ENCODE peak calls at places on chromosomes 3 and 15, in ten cellular contexts. C is neural progenitor cell, Q is GM12865, X is tibial artery, G is AG10803, P is epithelial cell of esophagus, Y is uterus, O is GM23338, E is colonic mucosa, Z is HL-60. B is an unnamed sample.

GRCh38 chr15:48887144-48887543 is 9.2 kb downstream of the EID1 start:
- DNase-seq in P (peak; percentile 62), E (no peak), Y (no peak), C (no peak), O (no peak), X (no peak), G (no peak), Q (no peak), Z (no peak), B (no peak)

GRCh38 chr15:48563944-48564343 is 81.6 kb downstream of the FBN1 start:
- DNase-seq in G (no peak), E (no peak), Y (no peak), O (no peak), X (no peak), C (no peak), P (no peak), Q (no peak), Z (no peak), B (no peak)

GRCh38 chr3:185744997-185745843 is 79.6 kb downstream of the IGF2BP2 start:
- DNase-seq in O (no peak), Y (no peak), P (peak; percentile 97), Z (no peak), X (no peak), G (peak; percentile 92), E (peak; percentile 59), Q (peak; percentile 70), C (no peak), B (peak; percentile 91)

GRCh38 chr3:42476225-42477160 is 25.9 kb upstream of the VIPR1 start:
- DNase-seq in X (peak; percentile 79), Q (no peak), Y (no peak), C (no peak), P (peak; percentile 94), O (no peak), G (no peak), E (peak; percentile 54), Z (no peak), B (peak; percentile 39)

GRCh38 chr3:165895919-165896318 is 58.7 kb upstream of the BCHE start:
- DNase-seq in Q (peak; percentile 24), X (no peak), O (peak; percentile 97), C (peak; percentile 90), G (no peak), E (no peak), Y (no peak), Z (no peak), P (peak; percentile 34), B (peak; percentile 2)

GRCh38 chr3:107216711-107217110 is 160.5 kb upstream of the CCDC54 start:
- DNase-seq in P (peak; percentile 74), E (no peak), O (no peak), C (no peak), G (peak; percentile 90), Z (no peak), X (no peak), Q (no peak), Y (no peak), B (peak; percentile 99)

GRCh38 chr15:63157891-63158431 is 684 bp upstream of the RPS27L start:
- DNase-seq in P (peak; percentile 52), Q (peak; percentile 69), X (peak; percentile 74), G (peak; percentile 83), C (peak; percentile 75), Y (peak; percentile 60), Z (no peak), O (peak; percentile 84), E (peak; percentile 69), B (peak; percentile 85)

GRCh38 chr3:112499328-112499727 is at the start of gene BTLA:
- DNase-seq in O (no peak), Q (peak; percentile 86), G (no peak), E (no peak), Y (no peak), P (no peak), X (no peak), Z (no peak), C (no peak), B (no peak)

GRCh38 chr3:190017575-190018288 is 103.0 kb downstream of the P3H2 start:
- DNase-seq in Z (no peak), E (peak; percentile 48), G (peak; percentile 81), C (peak; percentile 36), X (no peak), Q (peak; percentile 48), P (peak; percentile 79), Y (no peak), O (peak; percentile 38), B (peak; percentile 85)

GRCh38 chr3:48409291-48410201 is 20.3 kb downstream of the PLXNB1 start:
- DNase-seq in X (peak; percentile 64), P (no peak), G (no peak), Q (no peak), Y (peak; percentile 8), Z (no peak), E (peak; percentile 12), C (no peak), O (no peak), B (no peak)

GRCh38 chr3:62332771-62333381 is 40.5 kb downstream of the FEZF2 start:
- DNase-seq in P (peak; percentile 26), Y (no peak), Z (no peak), C (peak; percentile 49), Q (peak; percentile 14), X (no peak), G (peak; percentile 26), O (peak; percentile 57), E (no peak), B (peak; percentile 43)

GRCh38 chr3:181703701-181704420 is 7.9 kb upstream of the SOX2 start:
- DNase-seq in O (peak; percentile 76), X (no peak), Z (no peak), Q (no peak), P (no peak), E (no peak), G (no peak), C (peak; percentile 16), Y (no peak), B (no peak)

GRCh38 chr3:14234197-14235002 is 55.8 kb downstream of the LSM3 start:
- DNase-seq in P (peak; percentile 95), X (no peak), G (no peak), E (peak; percentile 82), C (no peak), Z (no peak), Q (no peak), Y (no peak), O (no peak), B (no peak)

GRCh38 chr3:15269091-15269989 is 63.0 kb downstream of the SH3BP5 start:
- DNase-seq in Y (peak; percentile 95), Z (peak; percentile 89), O (no peak), C (no peak), Q (peak; percentile 94), P (peak; percentile 99), G (peak; percentile 90), X (peak; percentile 93), E (peak; percentile 64), B (peak; percentile 96)

GRCh38 chr3:159059395-159059794 is 257.5 kb downstream of the MFSD1 start:
- DNase-seq in Y (no peak), Z (no peak), E (no peak), O (no peak), C (no peak), Q (no peak), P (no peak), G (no peak), X (no peak), B (no peak)

GRCh38 chr3:29370451-29371420 is 89.9 kb downstream of the RBMS3 start:
- DNase-seq in C (no peak), Q (no peak), G (peak; percentile 48), O (no peak), P (peak; percentile 52), E (no peak), Y (no peak), X (no peak), Z (no peak), B (no peak)
- H3K4me3 ChIP-seq in C (no peak overlapping the region), Q (no peak overlapping the region), G (no peak overlapping the region), O (no peak overlapping the region), P (no peak overlapping the region), E (no peak overlapping the region), Y (no peak overlapping the region), X (no peak overlapping the region), Z (no peak overlapping the region), B (no peak overlapping the region)

DNA sequence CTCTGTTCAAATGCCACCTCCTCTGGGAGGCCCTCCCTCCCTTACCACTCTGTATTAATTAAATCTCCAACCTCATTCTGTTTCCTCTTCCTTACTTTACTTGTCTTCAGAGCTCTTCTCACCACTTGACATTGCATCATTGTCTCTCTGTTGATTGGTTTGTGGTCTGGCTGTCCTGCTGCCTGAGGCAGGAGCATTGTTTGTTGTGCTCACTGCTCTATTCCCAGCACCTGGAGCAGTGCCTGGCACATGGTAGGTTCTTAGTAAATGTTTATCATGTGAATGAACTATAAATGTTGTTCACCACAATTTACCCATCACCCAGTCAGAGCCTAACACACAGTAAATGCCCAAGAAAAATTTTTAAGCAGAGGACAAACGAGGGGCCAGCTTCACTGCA is 6.7 kb upstream of the BFSP2 start:
- DNase-seq in Q (no peak), P (peak; percentile 46), Y (no peak), X (no peak), Z (no peak), E (no peak), G (no peak), O (no peak), C (no peak), B (no peak)
- TF ChIP-seq CTCF in Q (no peak), P (no peak), Y (no peak), X (no peak), Z (no peak), E (no peak), G (no peak), O (no peak), C (no peak), B (no peak)

DNA sequence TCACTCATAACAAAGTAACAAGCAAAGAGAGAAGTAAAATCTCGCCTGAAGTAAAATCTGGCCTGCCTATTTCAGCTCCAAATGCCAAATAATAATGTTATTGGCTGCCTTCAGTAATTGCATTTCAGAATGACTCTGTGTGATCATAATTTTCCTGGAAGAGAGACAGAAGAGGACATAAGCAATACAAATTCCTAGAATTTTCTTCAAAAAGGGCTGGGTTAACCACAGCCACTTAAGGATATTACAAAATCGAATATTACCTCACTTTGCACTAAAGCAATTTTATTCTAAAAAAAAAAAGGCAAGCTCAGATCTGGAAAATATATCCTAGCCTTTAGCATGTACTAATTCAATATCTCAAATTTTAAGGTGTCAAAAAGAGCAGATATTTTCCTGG is 116.4 kb downstream of the STAC start:
- DNase-seq in Q (no peak), C (no peak), Y (no peak), O (no peak), E (no peak), Z (peak; percentile 32), P (peak; percentile 21), X (no peak), G (peak; percentile 95), B (peak; percentile 68)
- H3K4me3 ChIP-seq in Q (no peak overlapping the region), C (no peak overlapping the region), Y (no peak overlapping the region), O (no peak overlapping the region), E (no peak overlapping the region), Z (no peak overlapping the region), P (no peak overlapping the region), X (no peak overlapping the region), G (no peak overlapping the region), B (no peak overlapping the region)

DNA sequence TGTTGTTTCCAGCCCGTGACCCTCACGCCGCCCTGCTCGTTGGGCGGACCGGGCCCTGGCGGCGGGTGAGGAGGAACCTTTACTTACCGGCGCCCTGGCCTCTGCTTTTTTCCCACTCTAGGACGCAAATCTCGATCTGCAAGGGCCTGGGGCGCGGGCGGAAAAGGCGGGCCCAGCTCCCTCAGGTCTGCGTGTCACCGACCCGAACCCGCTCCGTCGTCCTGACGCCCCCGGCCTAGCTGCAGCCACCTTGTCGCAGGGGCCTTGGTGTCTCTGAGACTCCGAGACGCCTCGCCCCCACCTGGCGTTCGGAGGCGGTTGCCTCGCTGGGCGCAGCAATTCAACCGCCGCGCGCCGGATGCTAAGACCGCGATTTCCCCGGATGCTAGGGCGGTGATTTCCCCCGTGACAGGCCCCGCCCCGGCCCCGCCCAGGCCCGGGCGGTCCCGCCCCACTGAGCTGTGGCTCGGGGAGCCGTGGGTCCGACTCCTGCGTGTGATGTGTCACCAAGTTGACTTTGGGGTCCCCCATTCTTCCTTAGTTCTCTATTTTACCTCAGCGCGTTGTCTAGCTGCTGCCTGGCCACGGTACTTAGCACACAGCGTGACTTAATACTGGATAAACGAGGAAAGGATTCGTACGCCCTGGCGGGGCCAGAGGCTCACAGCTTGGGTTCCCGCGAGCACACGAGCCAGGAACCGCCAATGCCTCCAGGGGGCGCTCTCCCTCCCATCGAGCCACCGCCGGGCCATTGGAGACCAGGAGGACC is at the start of gene RPL39L:
- DNase-seq in G (peak; percentile 77), E (peak; percentile 88), P (peak; percentile 84), X (peak; percentile 91), Y (peak; percentile 80), O (peak; percentile 97), Z (peak; percentile 56), Q (peak; percentile 97), C (peak; percentile 90), B (peak; percentile 87)
- TF ChIP-seq CTCF in G (peak; percentile 84), E (peak; percentile 88), P (peak; percentile 92), X (peak; percentile 83), Y (peak; percentile 73), O (peak; percentile 94), Z (peak; percentile 80), Q (peak; percentile 87), C (peak; percentile 77), B (peak; percentile 85)

B was measured in fibroblast of pulmonary artery.